ENCODE peak calls at places on chromosomes 7 and 10, in seven cellular contexts. X is LHCN-M2; S is activated CD4-positive, CD25-positive, alpha-beta regulatory T cell; A is KG1; D is NCI-H2171; M is stimulated activated CD4-positive, alpha-beta T cell treated with anti-CD3 and anti-CD28 coated beads, Interleukin-2, amount 100 ng/mL, for 24 hours; O is heart left ventricle. I is an unnamed sample.

GRCh38 chr10:116063107-116063506 is 209.9 kb downstream of the GFRA1 start:
- DNase-seq in X (no peak), S (no peak), A (no peak), D (no peak), M (no peak), O (no peak), I (no peak)

GRCh38 chr7:33346055-33346454 is 216.7 kb downstream of the BBS9 start:
- DNase-seq in X (no peak), S (no peak), A (no peak), D (no peak), M (no peak), O (no peak), I (no peak)

GRCh38 chr7:129163875-129164544 is 19.5 kb downstream of the TSPAN33 start:
- DNase-seq in X (peak), S (no peak), A (no peak), D (peak), M (no peak), O (no peak), I (no peak)

GRCh38 chr10:21078410-21079329 is 181.6 kb upstream of the NEBL start:
- DNase-seq in X (peak), S (no peak), A (peak), D (peak), M (peak), O (peak), I (no peak)

GRCh38 chr7:132183822-132184380 is 392.4 kb downstream of the PLXNA4 start:
- DNase-seq in X (no peak), S (no peak), A (no peak), D (peak), M (no peak), O (no peak), I (no peak)

GRCh38 chr7:23343806-23344500 is 44.8 kb downstream of the MALSU1 start:
- DNase-seq in X (no peak), S (no peak), A (no peak), D (no peak), M (no peak), O (no peak), I (no peak)

GRCh38 chr10:31268616-31269303 is 50.3 kb upstream of the ZEB1 start:
- DNase-seq in X (no peak), S (no peak), A (no peak), D (no peak), M (no peak), O (no peak), I (no peak)

GRCh38 chr10:13080643-13081042 is 19.3 kb upstream of the OPTN start:
- DNase-seq in X (no peak), S (no peak), A (no peak), D (no peak), M (no peak), O (no peak), I (no peak)

GRCh38 chr7:12389089-12389700 is 14.5 kb downstream of the VWDE start:
- DNase-seq in X (peak), S (no peak), A (peak), D (peak), M (peak), O (no peak), I (no peak)

GRCh38 chr10:72692057-72692891 is at the start of gene MCU:
- DNase-seq in X (peak), S (peak), A (peak), D (peak), M (peak), O (peak), I (peak)

GRCh38 chr10:47027812-47028260 is 116.6 kb downstream of the PTPN20 start:
- DNase-seq in X (no peak), S (no peak), A (no peak), D (no peak), M (no peak), O (peak), I (peak)

GRCh38 chr7:117014673-117015133 is 61.4 kb downstream of the ST7 start:
- DNase-seq in X (no peak), S (no peak), A (no peak), D (peak), M (peak), O (peak), I (peak)

I was measured in upper lobe of left lung.